ENCODE peak calls at places on chromosomes 16 and 17, in eight cellular contexts. Y, L, Z, E, W, Q, B and U are unnamed samples.

GRCh38 chr16:85557976-85558589 is 55.0 kb upstream of the GSE1 start:
- DNase-seq in Y (no peak), L (peak; percentile 45), Z (peak; percentile 71), E (no peak), W (no peak), Q (peak; percentile 40), B (no peak), U (no peak)

GRCh38 chr17:63405741-63406261 is 40.3 kb downstream of the CYB561 start:
- DNase-seq in Y (peak; percentile 71), L (no peak), Z (peak; percentile 84), E (peak; percentile 85), W (no peak), Q (peak; percentile 82), B (no peak), U (peak; percentile 93)

GRCh38 chr17:38970804-38971203 is 3.6 kb upstream of the FBXO47 start:
- DNase-seq in Y (no peak), L (no peak), Z (peak; percentile 16), E (no peak), W (no peak), Q (no peak), B (no peak), U (no peak)

GRCh38 chr16:20784204-20784603 is 20.4 kb downstream of the ACSM3 start:
- DNase-seq in Y (no peak), L (no peak), Z (no peak), E (no peak), W (no peak), Q (no peak), B (no peak), U (no peak)

GRCh38 chr16:27951752-27952151 is 111.8 kb downstream of the GSG1L start:
- DNase-seq in Y (peak; percentile 14), L (no peak), Z (peak; percentile 15), E (no peak), W (no peak), Q (peak; percentile 24), B (no peak), U (peak; percentile 23)

GRCh38 chr17:80871341-80871740 is 120.3 kb upstream of the CHMP6 start:
- DNase-seq in Y (no peak), L (no peak), Z (no peak), E (no peak), W (peak; percentile 57), Q (no peak), B (no peak), U (no peak)

GRCh38 chr16:11034005-11034404 is 89.6 kb downstream of the CLEC16A start:
- DNase-seq in Y (peak; percentile 77), L (no peak), Z (peak; percentile 74), E (peak; percentile 43), W (peak; percentile 84), Q (peak; percentile 30), B (peak; percentile 60), U (peak; percentile 99)

GRCh38 chr17:60729854-60730253 is 52.2 kb downstream of the BCAS3 start:
- DNase-seq in Y (no peak), L (no peak), Z (no peak), E (peak; percentile 5), W (no peak), Q (no peak), B (no peak), U (peak; percentile 15)

GRCh38 chr16:19911204-19911603 is 26.6 kb upstream of the GPRC5B start:
- DNase-seq in Y (no peak), L (no peak), Z (no peak), E (no peak), W (no peak), Q (no peak), B (no peak), U (no peak)

GRCh38 chr17:8791910-8792270 is 7.3 kb downstream of the MFSD6L start:
- DNase-seq in Y (peak; percentile 31), L (no peak), Z (peak; percentile 54), E (peak; percentile 52), W (no peak), Q (peak; percentile 82), B (no peak), U (peak; percentile 90)

GRCh38 chr17:75096082-75096625 is 8.4 kb downstream of the SLC16A5 start:
- DNase-seq in Y (no peak), L (no peak), Z (peak; percentile 98), E (peak; percentile 50), W (no peak), Q (peak; percentile 99), B (peak; percentile 60), U (peak; percentile 69)

GRCh38 chr16:67481561-67482259 is 753 bp upstream of the ATP6V0D1 start:
- DNase-seq in Y (no peak), L (peak; percentile 38), Z (no peak), E (no peak), W (peak; percentile 86), Q (no peak), B (no peak), U (peak; percentile 68)

GRCh38 chr16:85207357-85207921 is 95.2 kb upstream of the CIBAR2 start:
- DNase-seq in Y (no peak), L (no peak), Z (no peak), E (no peak), W (no peak), Q (no peak), B (no peak), U (peak; percentile 56)

GRCh38 chr16:88292007-88292940 is 90.5 kb upstream of the ZNF469 start:
- DNase-seq in Y (no peak), L (no peak), Z (no peak), E (no peak), W (no peak), Q (no peak), B (no peak), U (peak; percentile 41)

GRCh38 chr17:2347805-2348685 is 10.7 kb downstream of the SGSM2 start:
- DNase-seq in Y (peak; percentile 82), L (no peak), Z (peak; percentile 75), E (peak; percentile 71), W (peak; percentile 65), Q (peak; percentile 42), B (no peak), U (peak; percentile 93)

GRCh38 chr17:9004132-9004960 is 17.0 kb upstream of the NTN1 start:
- DNase-seq in Y (no peak), L (no peak), Z (no peak), E (no peak), W (no peak), Q (no peak), B (no peak), U (no peak)

GRCh38 chr17:77608431-77608830 is 350.1 kb upstream of the TNRC6C start:
- DNase-seq in Y (no peak), L (no peak), Z (no peak), E (no peak), W (no peak), Q (no peak), B (no peak), U (no peak)

GRCh38 chr17:47687748-47688147 is 6.2 kb upstream of the TBKBP1 start:
- DNase-seq in Y (no peak), L (no peak), Z (no peak), E (no peak), W (no peak), Q (no peak), B (no peak), U (peak; percentile 52)

GRCh38 chr17:1647802-1648581 is 1.7 kb downstream of the RILP start:
- DNase-seq in Y (no peak), L (no peak), Z (peak; percentile 12), E (no peak), W (peak; percentile 85), Q (no peak), B (peak; percentile 47), U (no peak)

GRCh38 chr16:14284930-14285541 is 213.9 kb downstream of the MRTFB start:
- DNase-seq in Y (peak; percentile 23), L (no peak), Z (peak; percentile 59), E (peak; percentile 79), W (peak; percentile 86), Q (no peak), B (peak; percentile 56), U (peak; percentile 71)

GRCh38 chr16:47577029-47577428 is 115.9 kb downstream of the PHKB start:
- DNase-seq in Y (no peak), L (no peak), Z (no peak), E (no peak), W (no peak), Q (no peak), B (no peak), U (no peak)

GRCh38 chr16:4803479-4804243 is 1.2 kb upstream of the ROGDI start:
- DNase-seq in Y (no peak), L (no peak), Z (no peak), E (no peak), W (no peak), Q (no peak), B (no peak), U (no peak)
- H3K4me3 ChIP-seq in Y (no peak overlapping the region), L (no peak overlapping the region), Z (no peak overlapping the region), E (no peak overlapping the region), W (no peak overlapping the region), Q (no peak overlapping the region), B (peak overlapping the region; percentile 74), U (no peak overlapping the region)

GRCh38 chr17:79395545-79395944 is 215.3 kb downstream of the RBFOX3 start:
- DNase-seq in Y (no peak), L (no peak), Z (no peak), E (no peak), W (no peak), Q (no peak), B (no peak), U (no peak)
- TF ChIP-seq CTCF in Y (no peak), L (no peak), Z (no peak), E (no peak), W (no peak), Q (no peak), B (no peak), U (no peak)

DNA sequence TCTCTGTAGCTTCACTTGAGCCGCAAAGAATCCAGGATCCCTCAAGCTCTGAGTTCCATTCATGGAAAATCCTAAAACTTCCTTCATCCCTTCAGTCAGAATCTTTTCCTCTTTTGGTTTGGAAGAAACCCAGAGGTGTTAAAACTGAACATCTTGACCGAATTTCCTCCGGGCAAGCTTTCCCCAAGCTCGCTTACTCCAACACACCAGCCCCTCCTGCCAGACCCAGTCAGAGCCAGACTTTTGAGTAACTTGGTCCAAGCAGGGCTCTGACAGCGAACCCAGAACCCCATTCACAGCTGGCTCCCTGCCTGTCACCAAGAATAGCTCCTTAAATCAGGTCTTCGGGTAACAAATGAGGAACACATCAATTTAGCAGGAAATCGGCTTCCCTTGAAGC is 27.3 kb downstream of the GAS7 start:
- DNase-seq in Y (no peak), L (no peak), Z (no peak), E (no peak), W (peak; percentile 86), Q (no peak), B (peak; percentile 58), U (peak; percentile 37)
- H3K4me3 ChIP-seq in Y (no peak overlapping the region), L (no peak overlapping the region), Z (no peak overlapping the region), E (no peak overlapping the region), W (no peak overlapping the region), Q (no peak overlapping the region), B (no peak overlapping the region), U (no peak overlapping the region)

DNA sequence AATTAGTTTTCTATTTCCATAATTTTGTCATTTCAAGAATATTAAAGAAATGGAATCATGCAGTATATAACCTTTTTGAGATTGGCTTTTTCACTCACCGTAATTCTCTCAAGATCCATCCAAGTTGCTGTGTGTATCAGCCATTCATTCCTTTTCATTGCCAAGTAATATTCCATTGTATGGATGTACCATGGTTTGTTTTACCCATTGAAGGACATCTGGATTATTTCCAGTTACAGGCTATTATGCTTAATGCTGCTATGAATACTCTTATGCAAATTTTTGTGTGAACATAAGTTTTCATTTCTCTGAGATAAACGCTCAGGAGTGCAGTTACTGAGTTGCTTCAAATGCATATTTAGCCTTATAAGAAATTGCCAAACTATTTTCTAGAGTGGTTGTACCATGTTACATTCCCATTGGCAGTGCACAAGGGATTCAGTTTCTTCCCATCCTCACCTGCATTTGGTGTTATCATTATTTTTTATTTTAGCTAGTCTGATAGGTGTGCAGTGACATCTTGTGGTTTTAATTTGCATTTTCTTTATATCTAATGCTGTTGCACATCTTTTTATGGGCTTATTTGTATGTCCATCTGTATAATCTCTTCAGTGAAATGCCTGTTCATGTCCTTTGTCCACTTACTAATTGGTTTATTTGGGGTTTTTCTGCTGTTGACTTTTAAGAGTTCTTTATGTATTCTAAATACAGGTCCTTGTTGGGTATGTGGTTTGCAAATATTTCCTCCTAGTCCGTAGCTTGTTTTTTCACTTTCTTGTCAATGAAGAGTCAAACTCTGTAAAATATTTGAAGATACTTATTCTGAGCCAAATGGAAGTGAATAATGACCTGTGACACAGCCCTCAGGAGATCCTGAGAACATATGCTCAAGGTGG is 32.7 kb downstream of the BMERB1 start:
- DNase-seq in Y (no peak), L (no peak), Z (peak; percentile 30), E (no peak), W (no peak), Q (no peak), B (no peak), U (peak; percentile 37)
- TF ChIP-seq CTCF in Y (peak; percentile 6), L (no peak), Z (peak; percentile 25), E (peak; percentile 5), W (no peak), Q (peak; percentile 45), B (peak; percentile 22), U (peak; percentile 31)